ENCODE peak calls at places on chromosomes 1 and 21, in five cellular contexts. H is Calu3, U is amniotic epithelial cell, S is pancreas, M is GM20000. C is an unnamed sample.
A peak's percentile ranks its signal among the peaks of the same experiment; 100 is the strongest.

GRCh38 chr1:36133484-36133883 is 8.5 kb upstream of the COL8A2 start:
- DNase-seq in M (no peak), U (peak; percentile 98), S (peak; percentile 87), H (peak; percentile 79), C (peak; percentile 49)

GRCh38 chr1:161082996-161083742 is 6.2 kb downstream of the NECTIN4 start:
- DNase-seq in M (no peak), S (peak; percentile 80), U (peak; percentile 99), H (peak; percentile 99), C (peak; percentile 100)

GRCh38 chr1:63603810-63604209 is 10.6 kb downstream of the PGM1 start:
- DNase-seq in S (no peak), H (no peak), M (no peak), U (no peak), C (no peak)

GRCh38 chr1:159091547-159092397 is 15.2 kb upstream of the AIM2 start:
- DNase-seq in S (no peak), H (no peak), M (no peak), U (peak; percentile 88), C (peak; percentile 65)

GRCh38 chr1:109906839-109907180 is 3.8 kb upstream of the CSF1 start:
- DNase-seq in M (no peak), S (no peak), U (no peak), H (no peak), C (no peak)

GRCh38 chr1:204493145-204493881 is 1.3 kb downstream of the PIK3C2B start:
- DNase-seq in H (peak; percentile 73), M (no peak), U (peak; percentile 67), S (peak; percentile 70), C (no peak)

GRCh38 chr1:229190057-229190590 is 80.8 kb upstream of the RAB4A start:
- DNase-seq in M (no peak), S (no peak), H (no peak), U (no peak), C (no peak)

GRCh38 chr1:43558346-43558841 is 27.7 kb downstream of the PTPRF start:
- DNase-seq in U (peak; percentile 63), S (no peak), M (no peak), H (no peak), C (no peak)

GRCh38 chr1:17167041-17167782 is 37.7 kb upstream of the PADI1 start:
- DNase-seq in M (no peak), S (no peak), H (no peak), U (peak; percentile 55), C (no peak)

GRCh38 chr21:20774737-20775136 is 223.5 kb upstream of the NCAM2 start:
- DNase-seq in U (no peak), S (no peak), M (no peak), H (no peak), C (no peak)

GRCh38 chr21:44898851-44899767 is 21.6 kb downstream of the ITGB2 start:
- DNase-seq in M (no peak), S (no peak), U (no peak), H (no peak), C (no peak)

GRCh38 chr21:15768853-15769252 is 39.1 kb downstream of the USP25 start:
- DNase-seq in S (no peak), U (no peak), H (no peak), M (no peak), C (no peak)

GRCh38 chr1:161074676-161075368 is 5.1 kb upstream of the ARHGAP30 start:
- DNase-seq in S (no peak), M (no peak), H (no peak), U (no peak), C (no peak)